ENCODE peak calls at places on chromosomes 7 and 10, in ten cellular contexts. Q is fibroblast of the aortic adventitia; W is cardiac septum; R is non-pigmented ciliary epithelial cell; F is LNCaP clone FGC; V is endodermal cell; T is CD4-positive, alpha-beta memory T cell; K is cardiac fibroblast; S is mesendoderm; Z is stimulated activated CD8-positive, alpha-beta memory T cell treated with anti-CD3 and anti-CD28 coated beads, Interleukin-4, amount 100 ng/mL, for 4 hours. B is an unnamed sample.

GRCh38 chr10:23723796-23724195 is 284.9 kb downstream of the OTUD1 start:
- DNase-seq in W (no peak), V (no peak), T (no peak), R (no peak), K (no peak), S (no peak), Q (no peak), F (no peak), Z (no peak), B (no peak)

GRCh38 chr10:128614206-128614605 is 488.0 kb upstream of the MKI67 start:
- DNase-seq in V (no peak), W (no peak), S (no peak), T (no peak), F (no peak), Q (no peak), R (no peak), K (no peak), Z (no peak), B (no peak)

GRCh38 chr10:73887038-73888015 is 13.0 kb upstream of the CAMK2G start:
- DNase-seq in F (no peak), W (peak; percentile 88), R (peak; percentile 63), T (no peak), K (peak; percentile 95), S (peak; percentile 65), Z (no peak), V (peak; percentile 67), Q (peak; percentile 97), B (peak; percentile 83)

GRCh38 chr7:75979361-75980125 is 14.9 kb downstream of the TMEM120A start:
- DNase-seq in K (no peak), F (no peak), T (no peak), Z (no peak), R (no peak), Q (no peak), V (peak; percentile 37), W (no peak), S (no peak), B (no peak)

GRCh38 chr10:3080608-3081007 is 13.3 kb downstream of the PFKP start:
- DNase-seq in F (no peak), S (no peak), Q (no peak), R (no peak), V (no peak), K (peak; percentile 44), Z (no peak), T (no peak), W (no peak), B (no peak)

GRCh38 chr7:151599401-151600227 is 79.9 kb upstream of the RHEB start:
- DNase-seq in S (peak; percentile 87), V (no peak), Z (no peak), W (no peak), T (no peak), K (peak; percentile 94), Q (peak; percentile 94), R (peak; percentile 92), F (no peak), B (peak; percentile 85)

GRCh38 chr7:46026741-46027140 is 105.7 kb upstream of the IGFBP3 start:
- DNase-seq in K (no peak), W (no peak), S (no peak), R (no peak), V (no peak), Z (no peak), T (no peak), Q (no peak), F (no peak), B (no peak)

GRCh38 chr7:42107484-42107883 is 129.5 kb downstream of the GLI3 start:
- DNase-seq in W (no peak), T (no peak), R (no peak), S (peak; percentile 97), F (no peak), Q (peak; percentile 85), Z (no peak), V (peak; percentile 85), K (peak; percentile 72), B (no peak)

GRCh38 chr7:48426331-48426965 is 255.2 kb downstream of the ABCA13 start:
- DNase-seq in S (no peak), R (no peak), Q (no peak), Z (no peak), W (no peak), T (no peak), V (no peak), F (no peak), K (no peak), B (no peak)

GRCh38 chr10:132724436-132724835 is 61.5 kb downstream of the NKX6-2 start:
- DNase-seq in S (no peak), W (no peak), T (no peak), F (no peak), R (peak; percentile 53), K (no peak), V (no peak), Z (no peak), Q (no peak), B (no peak)

GRCh38 chr10:82319046-82319445 is 444.1 kb downstream of the NRG3 start:
- DNase-seq in S (no peak), W (no peak), F (no peak), R (no peak), Z (no peak), T (no peak), Q (no peak), K (no peak), V (no peak), B (no peak)

GRCh38 chr7:151017953-151018420 is 6.3 kb downstream of the ATG9B start:
- DNase-seq in W (peak; percentile 87), F (no peak), R (no peak), S (peak; percentile 87), V (peak; percentile 98), T (peak; percentile 73), Z (peak; percentile 60), Q (no peak), K (peak; percentile 54), B (no peak)

GRCh38 chr10:42985436-42986316 is 91.2 kb upstream of the RET start:
- DNase-seq in F (no peak), S (no peak), Q (no peak), W (peak; percentile 67), V (no peak), R (no peak), T (no peak), K (no peak), Z (no peak), B (no peak)

GRCh38 chr10:103960103-103960502 is 6.8 kb upstream of the SLK start:
- DNase-seq in Z (no peak), W (no peak), S (no peak), T (no peak), Q (peak; percentile 30), F (no peak), K (peak; percentile 57), V (no peak), R (no peak), B (no peak)

GRCh38 chr7:19749658-19750057 is 23.8 kb downstream of the TMEM196 start:
- DNase-seq in W (no peak), K (peak; percentile 4), F (no peak), V (no peak), Q (peak; percentile 10), T (no peak), Z (no peak), R (no peak), S (no peak), B (no peak)

GRCh38 chr7:104328970-104329825 is 795 bp downstream of the LHFPL3 start:
- DNase-seq in Q (no peak), T (no peak), W (no peak), F (no peak), K (no peak), V (peak; percentile 67), Z (no peak), R (no peak), S (peak; percentile 19), B (no peak)

GRCh38 chr7:132441935-132442334 is 134.3 kb downstream of the PLXNA4 start:
- DNase-seq in R (no peak), T (no peak), Q (no peak), Z (no peak), W (no peak), V (no peak), S (no peak), F (no peak), K (no peak), B (no peak)

GRCh38 chr10:67779455-67780205 is 58.4 kb downstream of the DNAJC12 start:
- DNase-seq in K (peak; percentile 91), R (peak; percentile 61), F (peak; percentile 61), V (peak; percentile 79), Q (peak; percentile 92), S (peak; percentile 80), Z (peak; percentile 14), T (peak; percentile 72), W (no peak), B (peak; percentile 73)

GRCh38 chr7:69732203-69732602 is 133.9 kb downstream of the AUTS2 start:
- DNase-seq in T (no peak), Z (no peak), S (no peak), F (peak; percentile 27), K (no peak), R (no peak), Q (peak; percentile 10), W (no peak), V (no peak), B (no peak)

GRCh38 chr7:96708872-96709271 is 774 bp downstream of the SEM1 start:
- DNase-seq in T (no peak), K (no peak), V (no peak), R (no peak), Q (no peak), Z (no peak), S (peak; percentile 16), F (no peak), W (no peak), B (no peak)

GRCh38 chr10:62352356-62352963 is 21.7 kb upstream of the ZNF365 start:
- DNase-seq in K (no peak), Q (peak; percentile 27), V (no peak), R (peak; percentile 47), Z (no peak), F (no peak), S (no peak), W (no peak), T (no peak), B (no peak)

GRCh38 chr10:124615259-124615658 is 128.9 kb downstream of the FAM53B start:
- DNase-seq in F (no peak), R (no peak), T (no peak), Z (no peak), Q (no peak), W (no peak), S (no peak), V (no peak), K (no peak), B (no peak)

GRCh38 chr10:58556516-58556915 is 43.8 kb downstream of the BICC1 start:
- DNase-seq in F (no peak), R (no peak), Z (no peak), V (no peak), S (no peak), T (no peak), K (no peak), W (no peak), Q (no peak), B (no peak)

GRCh38 chr10:27986831-27987230 is 12.0 kb downstream of the ODAD2 start:
- DNase-seq in V (no peak), T (no peak), Z (no peak), R (no peak), W (no peak), Q (no peak), S (no peak), K (no peak), F (no peak), B (no peak)

GRCh38 chr7:140017543-140017942 is 45.2 kb downstream of the PARP12 start:
- DNase-seq in V (no peak), R (no peak), Z (no peak), T (no peak), Q (no peak), W (no peak), F (no peak), S (no peak), K (no peak), B (no peak)

GRCh38 chr7:17090751-17091150 is 207.7 kb upstream of the AHR start:
- DNase-seq in Q (peak; percentile 79), T (no peak), F (no peak), W (no peak), K (peak; percentile 63), S (no peak), R (peak; percentile 36), V (no peak), Z (no peak), B (peak; percentile 44)

GRCh38 chr10:33337335-33337854 is 2.9 kb upstream of the NRP1 start:
- DNase-seq in V (peak; percentile 62), K (peak; percentile 92), S (peak; percentile 45), W (no peak), F (no peak), Z (no peak), R (peak; percentile 58), T (no peak), Q (peak; percentile 93), B (no peak)

GRCh38 chr7:131513245-131514061 is 43.0 kb downstream of the PODXL start:
- DNase-seq in Z (peak; percentile 52), S (peak; percentile 95), T (peak; percentile 70), K (peak; percentile 87), F (peak; percentile 64), W (peak; percentile 94), Q (peak; percentile 82), V (peak; percentile 97), R (peak; percentile 49), B (peak; percentile 68)

B was measured in AG04450.